ENCODE peak calls at places on chromosomes 7 and 10, in ten cellular contexts. S is sigmoid colon; A is kidney tubule cell; W is stimulated activated CD8-positive, alpha-beta memory T cell treated with anti-CD3 and anti-CD28 coated beads, Interleukin-7, amount 100 ng/mL, for 1 hour; R is fibroblast of mammary gland; V is iris pigment epithelial cell; X is fibroblast of pulmonary artery; J is NB4; C is activated T-cell treated with anti-CD3 and anti-CD28 coated beads, Interleukin-2, amount 50 U/mL, for 48 hours; F is activated naive CD4-positive, alpha-beta T cell. H is an unnamed sample.

GRCh38 chr7:44791278-44792219 is 4.9 kb upstream of the PPIA start:
- DNase-seq in S (peak), A (peak), W (no peak), R (peak), V (peak), X (peak), J (no peak), C (no peak), F (no peak), H (no peak)

GRCh38 chr10:63236113-63236935 is 103.2 kb downstream of the NRBF2 start:
- DNase-seq in S (no peak), A (peak), W (no peak), R (peak), V (peak), X (peak), J (peak), C (no peak), F (no peak), H (no peak)

GRCh38 chr7:42175834-42176745 is 60.9 kb downstream of the GLI3 start:
- DNase-seq in S (peak), A (no peak), W (no peak), R (no peak), V (no peak), X (no peak), J (no peak), C (no peak), F (no peak), H (no peak)

GRCh38 chr10:46548781-46549090 is 7.7 kb downstream of the GPRIN2 start:
- DNase-seq in S (no peak), A (no peak), W (no peak), R (no peak), V (no peak), X (no peak), J (no peak), C (peak), F (no peak), H (no peak)

GRCh38 chr10:34994565-34995142 is 95.5 kb downstream of the CUL2 start:
- DNase-seq in S (no peak), A (peak), W (peak), R (peak), V (peak), X (peak), J (peak), C (peak), F (peak), H (peak)

GRCh38 chr7:136993377-136993776 is 124.9 kb downstream of the CHRM2 start:
- DNase-seq in S (no peak), A (no peak), W (no peak), R (no peak), V (no peak), X (no peak), J (no peak), C (no peak), F (no peak), H (no peak)

GRCh38 chr10:30063098-30063497 is 3.7 kb upstream of the JCAD start:
- DNase-seq in S (peak), A (peak), W (no peak), R (no peak), V (peak), X (peak), J (no peak), C (no peak), F (no peak), H (no peak)

GRCh38 chr7:45112648-45113047 is 1.2 kb upstream of the TBRG4 start:
- DNase-seq in S (no peak), A (no peak), W (no peak), R (peak), V (no peak), X (no peak), J (no peak), C (no peak), F (no peak), H (no peak)

H was measured in T-helper 22 cell.